ENCODE peak calls at places on chromosomes 6 and 20, in seven cellular contexts. E, Y, J, S, V, I and A are unnamed samples.

GRCh38 chr6:10210052-10210451 is 204.8 kb downstream of the TFAP2A start:
- DNase-seq in J (peak; percentile 27), I (no peak), Y (peak; percentile 68), V (no peak), E (no peak), S (no peak), A (no peak)

GRCh38 chr20:11266571-11266970 is 592.8 kb upstream of the JAG1 start:
- DNase-seq in V (no peak), J (peak; percentile 90), S (no peak), I (no peak), Y (no peak), E (no peak), A (no peak)

GRCh38 chr20:39849664-39850063 is 839.4 kb downstream of the MAFB start:
- DNase-seq in Y (peak; percentile 51), J (peak; percentile 64), S (no peak), I (no peak), V (peak; percentile 83), E (no peak), A (no peak)

GRCh38 chr20:41786158-41786557 is 168.0 kb upstream of the CHD6 start:
- DNase-seq in S (no peak), I (no peak), E (no peak), J (no peak), Y (peak; percentile 16), V (peak; percentile 16), A (no peak)

GRCh38 chr6:6998194-6998569 is 109.6 kb upstream of the RREB1 start:
- DNase-seq in J (no peak), E (no peak), S (no peak), I (no peak), Y (no peak), V (no peak), A (no peak)

GRCh38 chr6:40587240-40588069 is at the start of gene LRFN2:
- DNase-seq in J (peak; percentile 61), E (peak; percentile 69), I (peak; percentile 64), V (peak; percentile 89), Y (peak; percentile 76), S (no peak), A (peak; percentile 51)

GRCh38 chr6:15322781-15323536 is 77.1 kb downstream of the JARID2 start:
- DNase-seq in S (no peak), I (no peak), Y (peak; percentile 41), V (peak; percentile 22), E (no peak), J (no peak), A (no peak)

GRCh38 chr6:131819507-131820228 is 11.8 kb downstream of the ENPP1 start:
- DNase-seq in I (peak; percentile 19), Y (peak; percentile 73), J (no peak), E (no peak), S (no peak), V (peak; percentile 24), A (no peak)

GRCh38 chr6:16654703-16655102 is 106.6 kb downstream of the ATXN1 start:
- DNase-seq in E (no peak), J (no peak), S (no peak), I (no peak), V (no peak), Y (peak; percentile 54), A (peak; percentile 24)

GRCh38 chr6:37745748-37746147 is 48.1 kb upstream of the MDGA1 start:
- DNase-seq in S (no peak), E (no peak), J (no peak), I (no peak), V (no peak), Y (no peak), A (no peak)

GRCh38 chr20:44614525-44614924 is 32.1 kb downstream of the PKIG start:
- DNase-seq in I (no peak), V (no peak), E (no peak), Y (no peak), S (no peak), J (no peak), A (no peak)

GRCh38 chr20:47493954-47494293 is 7.8 kb upstream of the NCOA3 start:
- DNase-seq in I (no peak), V (no peak), E (no peak), Y (no peak), S (no peak), J (no peak), A (no peak)

GRCh38 chr20:21099653-21100589 is 6.2 kb downstream of the LINC00237 start:
- DNase-seq in I (no peak), S (no peak), V (peak; percentile 8), J (no peak), E (peak; percentile 39), Y (no peak), A (no peak)

GRCh38 chr6:161694995-161695394 is 421.1 kb upstream of the AGPAT4 start:
- DNase-seq in I (peak; percentile 61), S (no peak), V (peak; percentile 8), E (no peak), J (no peak), Y (peak; percentile 4), A (no peak)

GRCh38 chr6:152716322-152716721 is 18.6 kb downstream of the MYCT1 start:
- DNase-seq in S (no peak), E (no peak), I (peak; percentile 21), Y (no peak), V (no peak), J (no peak), A (no peak)

GRCh38 chr6:56022678-56023077 is 147.3 kb upstream of the BMP5 start:
- DNase-seq in J (no peak), E (no peak), Y (no peak), I (no peak), S (no peak), V (no peak), A (no peak)

GRCh38 chr6:37020426-37021211 is 15.2 kb downstream of the FGD2 start:
- DNase-seq in V (no peak), S (no peak), J (no peak), I (no peak), Y (no peak), E (no peak), A (no peak)

GRCh38 chr20:47929368-47930115 is 144.3 kb upstream of the SULF2 start:
- DNase-seq in I (no peak), Y (peak; percentile 64), V (no peak), S (no peak), E (no peak), J (no peak), A (no peak)

GRCh38 chr6:139407718-139408222 is 33.3 kb upstream of the CITED2 start:
- DNase-seq in I (no peak), E (no peak), Y (peak; percentile 97), S (no peak), V (peak; percentile 68), J (peak; percentile 100), A (no peak)

GRCh38 chr6:152750694-152751093 is at the start of gene VIP:
- DNase-seq in I (peak; percentile 67), S (peak; percentile 36), V (peak; percentile 29), E (no peak), Y (peak; percentile 46), J (peak; percentile 63), A (no peak)

GRCh38 chr6:92790381-92790780 is 629.0 kb downstream of the EPHA7 start:
- DNase-seq in S (no peak), E (no peak), I (peak; percentile 66), Y (no peak), J (no peak), V (no peak), A (no peak)

GRCh38 chr6:145247677-145248419 is 487.5 kb downstream of the EPM2A start:
- DNase-seq in Y (peak; percentile 97), I (peak; percentile 32), V (peak; percentile 43), S (peak; percentile 7), E (no peak), J (no peak), A (no peak)

GRCh38 chr20:62702886-62703852 is 5.5 kb upstream of the NTSR1 start:
- DNase-seq in E (peak; percentile 27), V (peak; percentile 92), Y (peak; percentile 92), S (no peak), J (peak; percentile 16), I (peak; percentile 32), A (no peak)

GRCh38 chr6:28005975-28006374 is 48.9 kb downstream of the OR2B6 start:
- DNase-seq in S (no peak), Y (no peak), I (no peak), V (no peak), E (no peak), J (no peak), A (no peak)

GRCh38 chr6:163711615-163712568 is 297.4 kb downstream of the QKI start:
- DNase-seq in E (no peak), J (no peak), V (peak; percentile 41), Y (no peak), S (no peak), I (peak; percentile 6), A (peak; percentile 36)

GRCh38 chr6:37433657-37434271 is 743 bp downstream of the CMTR1 start:
- DNase-seq in J (no peak), I (peak; percentile 6), Y (peak; percentile 35), E (peak; percentile 44), V (peak; percentile 29), S (no peak), A (peak; percentile 46)

GRCh38 chr6:21438237-21438985 is 155.1 kb upstream of the SOX4 start:
- DNase-seq in S (no peak), E (peak; percentile 21), V (no peak), J (no peak), I (no peak), Y (peak; percentile 14), A (no peak)

GRCh38 chr20:1876217-1876921 is 18.8 kb upstream of the SIRPA start:
- DNase-seq in J (no peak), S (no peak), Y (no peak), I (peak; percentile 49), V (no peak), E (no peak), A (no peak)

GRCh38 chr20:64090165-64090564 is 6.0 kb upstream of the LKAAEAR1 start:
- DNase-seq in Y (no peak), I (peak; percentile 34), S (no peak), E (no peak), J (no peak), V (no peak), A (no peak)

GRCh38 chr6:158912591-158912990 is 87.4 kb downstream of the RSPH3 start:
- DNase-seq in Y (no peak), E (no peak), S (no peak), J (no peak), I (no peak), V (no peak), A (no peak)

GRCh38 chr6:137799950-137800568 is 67.0 kb upstream of the TNFAIP3 start:
- DNase-seq in S (no peak), J (peak; percentile 41), E (peak; percentile 44), Y (peak; percentile 73), I (peak; percentile 89), V (no peak), A (peak; percentile 75)

GRCh38 chr6:109058620-109059019 is 36.0 kb downstream of the SESN1 start:
- DNase-seq in Y (no peak), E (no peak), V (no peak), I (no peak), S (no peak), J (no peak), A (no peak)

GRCh38 chr6:99143108-99143828 is 195.5 kb upstream of the FBXL4 start:
- DNase-seq in V (no peak), I (no peak), Y (no peak), J (no peak), E (no peak), S (no peak), A (no peak)

GRCh38 chr6:121963826-121964225 is 435.6 kb upstream of the HSF2 start:
- DNase-seq in E (no peak), S (no peak), J (no peak), I (no peak), Y (no peak), V (no peak), A (no peak)

GRCh38 chr6:53263915-53264314 is 84.8 kb downstream of the ELOVL5 start:
- DNase-seq in I (no peak), S (no peak), Y (peak; percentile 68), V (no peak), E (no peak), J (no peak), A (no peak)

GRCh38 chr6:129947797-129948196 is 70.6 kb upstream of the L3MBTL3 start:
- DNase-seq in V (no peak), S (no peak), Y (no peak), E (no peak), J (no peak), I (no peak), A (no peak)

GRCh38 chr6:131244942-131245341 is 109.7 kb downstream of the AKAP7 start:
- DNase-seq in J (no peak), V (no peak), Y (no peak), S (no peak), I (no peak), E (no peak), A (no peak)

GRCh38 chr6:134647861-134648260 is 302.0 kb downstream of the ALDH8A1 start:
- DNase-seq in I (no peak), E (no peak), J (no peak), S (no peak), Y (peak; percentile 44), V (no peak), A (no peak)